ENCODE peak calls at places on chromosomes 13 and 19, in eight cellular contexts. I, D, G, N, H, T, S and C are unnamed samples.

GRCh38 chr19:35039881-35040456 is 1.6 kb upstream of the HPN start:
- DNase-seq in I (no peak), D (no peak), G (no peak), N (no peak), H (no peak), T (no peak), S (no peak), C (no peak)

GRCh38 chr19:54190942-54191670 is at the start of gene TSEN34:
- DNase-seq in I (peak; percentile 88), D (no peak), G (peak; percentile 92), N (no peak), H (peak; percentile 92), T (peak; percentile 92), S (no peak), C (peak; percentile 88)

GRCh38 chr13:26048745-26049144 is 3.1 kb downstream of the SHISA2 start:
- DNase-seq in I (no peak), D (no peak), G (no peak), N (no peak), H (no peak), T (no peak), S (no peak), C (no peak)

GRCh38 chr19:45717983-45718650 is 12.6 kb downstream of the FBXO46 start:
- DNase-seq in I (no peak), D (no peak), G (no peak), N (no peak), H (no peak), T (no peak), S (peak; percentile 52), C (no peak)

GRCh38 chr13:23086951-23087350 is 93.8 kb upstream of the SGCG start:
- DNase-seq in I (no peak), D (no peak), G (no peak), N (no peak), H (no peak), T (no peak), S (no peak), C (no peak)

GRCh38 chr13:113565526-113566226 is 18.9 kb upstream of the TFDP1 start:
- DNase-seq in I (no peak), D (no peak), G (no peak), N (peak; percentile 66), H (no peak), T (peak; percentile 65), S (no peak), C (no peak)

GRCh38 chr13:46288570-46289259 is 77.0 kb downstream of the LRRC63 start:
- DNase-seq in I (no peak), D (no peak), G (no peak), N (no peak), H (no peak), T (no peak), S (no peak), C (no peak)

GRCh38 chr19:3068071-3068470 is 5.8 kb upstream of the TLE5 start:
- DNase-seq in I (no peak), D (no peak), G (no peak), N (no peak), H (no peak), T (no peak), S (no peak), C (no peak)

GRCh38 chr13:82058364-82058763 is 1717.4 kb upstream of the SPRY2 start:
- DNase-seq in I (no peak), D (no peak), G (no peak), N (no peak), H (no peak), T (no peak), S (no peak), C (no peak)

GRCh38 chr19:34172661-34173144 is 399 bp downstream of the LSM14A start:
- DNase-seq in I (peak; percentile 31), D (no peak), G (no peak), N (no peak), H (no peak), T (no peak), S (peak; percentile 40), C (no peak)

GRCh38 chr13:27379694-27380596 is 44.5 kb upstream of the GTF3A start:
- DNase-seq in I (peak; percentile 36), D (no peak), G (peak; percentile 89), N (no peak), H (peak; percentile 90), T (peak; percentile 92), S (peak; percentile 74), C (peak; percentile 51)

GRCh38 chr13:27006519-27007161 is 165.0 kb downstream of the USP12 start:
- DNase-seq in I (no peak), D (no peak), G (peak; percentile 63), N (peak; percentile 78), H (peak; percentile 68), T (peak; percentile 85), S (peak; percentile 33), C (no peak)

GRCh38 chr13:23673354-23673753 is 103.1 kb downstream of the TNFRSF19 start:
- DNase-seq in I (no peak), D (no peak), G (no peak), N (no peak), H (no peak), T (no peak), S (no peak), C (no peak)

GRCh38 chr19:1221141-1221903 is 15.7 kb downstream of the STK11 start:
- DNase-seq in I (peak; percentile 79), D (no peak), G (peak; percentile 71), N (no peak), H (peak; percentile 72), T (no peak), S (no peak), C (no peak)

GRCh38 chr19:21202865-21203494 is 61.1 kb downstream of the ZNF431 start:
- DNase-seq in I (no peak), D (no peak), G (no peak), N (no peak), H (no peak), T (no peak), S (no peak), C (peak; percentile 52)

GRCh38 chr19:35220315-35220921 is 8.1 kb downstream of the FAM187B start:
- DNase-seq in I (no peak), D (no peak), G (no peak), N (peak; percentile 26), H (no peak), T (peak; percentile 57), S (no peak), C (no peak)

GRCh38 chr13:84433024-84433423 is 550.8 kb upstream of the SLITRK1 start:
- DNase-seq in I (no peak), D (no peak), G (no peak), N (no peak), H (no peak), T (no peak), S (no peak), C (no peak)

GRCh38 chr19:32336259-32337111 is 8.9 kb upstream of the ZNF507 start:
- DNase-seq in I (peak; percentile 34), D (no peak), G (no peak), N (no peak), H (no peak), T (no peak), S (no peak), C (no peak)

GRCh38 chr13:36344173-36344572 is 2.0 kb downstream of the SPART start:
- DNase-seq in I (no peak), D (no peak), G (no peak), N (no peak), H (no peak), T (no peak), S (no peak), C (no peak)

GRCh38 chr13:82165396-82166174 is 1716.7 kb downstream of the SLITRK1 start:
- DNase-seq in I (no peak), D (no peak), G (no peak), N (peak; percentile 41), H (no peak), T (no peak), S (no peak), C (no peak)

GRCh38 chr19:40778865-40779284 is 828 bp downstream of the RAB4B start:
- DNase-seq in I (no peak), D (no peak), G (no peak), N (no peak), H (no peak), T (no peak), S (no peak), C (no peak)

GRCh38 chr13:43128504-43128929 is 105.1 kb downstream of the DNAJC15 start:
- DNase-seq in I (no peak), D (no peak), G (no peak), N (no peak), H (no peak), T (no peak), S (no peak), C (no peak)

GRCh38 chr19:30781519-30781918 is 409.3 kb downstream of the ZNF536 start:
- DNase-seq in I (peak; percentile 30), D (no peak), G (no peak), N (peak; percentile 90), H (no peak), T (peak; percentile 90), S (no peak), C (no peak)

GRCh38 chr19:38699027-38699346 is 45.3 kb downstream of the CAPN12 start:
- DNase-seq in I (no peak), D (no peak), G (no peak), N (no peak), H (no peak), T (no peak), S (no peak), C (no peak)

GRCh38 chr19:56377105-56377924 is 16.0 kb downstream of the ZNF582 start:
- DNase-seq in I (no peak), D (no peak), G (no peak), N (no peak), H (no peak), T (no peak), S (no peak), C (no peak)

GRCh38 chr13:48078251-48078656 is 16.6 kb downstream of the MED4 start:
- DNase-seq in I (no peak), D (no peak), G (no peak), N (no peak), H (no peak), T (no peak), S (no peak), C (peak; percentile 72)
- TF ChIP-seq CTCF in I (peak; percentile 18), D (no peak), G (no peak), N (no peak), H (no peak), T (no peak), S (no peak), C (peak; percentile 74)

GRCh38 chr19:15418588-15419412 is at the start of gene AKAP8L:
- DNase-seq in I (peak; percentile 99), D (peak; percentile 100), G (peak; percentile 99), N (peak; percentile 99), H (peak; percentile 97), T (peak; percentile 100), S (peak; percentile 99), C (peak; percentile 98)
- TF ChIP-seq CTCF in I (peak; percentile 81), D (peak; percentile 45), G (peak; percentile 82), N (peak; percentile 42), H (peak; percentile 70), T (no peak), S (peak; percentile 39), C (peak; percentile 87)

GRCh38 chr19:43305642-43306041 is 36.3 kb upstream of the PSG9 start:
- DNase-seq in I (no peak), D (no peak), G (no peak), N (no peak), H (no peak), T (no peak), S (no peak), C (no peak)
- TF ChIP-seq CTCF in I (no peak), D (no peak), G (no peak), N (no peak), H (no peak), T (no peak), S (no peak), C (no peak)

GRCh38 chr13:94192576-94192975 is 286.9 kb downstream of the DCT start:
- DNase-seq in I (no peak), D (no peak), G (no peak), N (no peak), H (peak; percentile 23), T (no peak), S (no peak), C (no peak)
- TF ChIP-seq CTCF in I (peak; percentile 54), D (peak; percentile 27), G (peak; percentile 61), N (no peak), H (no peak), T (no peak), S (no peak), C (no peak)